ENCODE peak calls at places on chromosome 14, in six cellular contexts. J is hypothalamus; K is occipital lobe; D is HS-5; P is naive B cell; X is stimulated activated naive CD4-positive, alpha-beta T cell. A is an unnamed sample.

GRCh38 chr14:38578278-38578681 is 322.4 kb upstream of the CLEC14A start:
- DNase-seq in J (no peak), X (no peak), D (no peak), P (no peak), K (no peak), A (no peak)

GRCh38 chr14:104277416-104278213 is 139.2 kb downstream of the KIF26A start:
- DNase-seq in K (no peak), D (no peak), J (no peak), X (no peak), P (no peak), A (no peak)

GRCh38 chr14:90272523-90272922 is 16.2 kb downstream of the PSMC1 start:
- DNase-seq in P (no peak), X (no peak), D (no peak), K (no peak), J (no peak), A (no peak)

GRCh38 chr14:104935026-104935650 is 10.5 kb downstream of the PLD4 start:
- DNase-seq in J (no peak), X (no peak), D (no peak), K (no peak), P (no peak), A (no peak)

GRCh38 chr14:78612666-78613065 is 442.5 kb downstream of the NRXN3 start:
- DNase-seq in J (no peak), P (no peak), K (peak; percentile 21), X (no peak), D (no peak), A (no peak)

GRCh38 chr14:63276492-63277342 is 42.0 kb downstream of the GPHB5 start:
- DNase-seq in K (no peak), D (peak; percentile 30), J (no peak), X (no peak), P (no peak), A (peak; percentile 37)

GRCh38 chr14:100031506-100032281 is 33.5 kb upstream of the EVL start:
- DNase-seq in P (no peak), K (no peak), X (no peak), J (no peak), D (peak; percentile 96), A (no peak)

GRCh38 chr14:81849714-81850113 is 316.1 kb upstream of the SEL1L start:
- DNase-seq in X (no peak), J (no peak), D (no peak), K (no peak), P (no peak), A (no peak)